ENCODE peak calls at places on chromosomes 1 and 21, in four cellular contexts. Q is cardiac fibroblast, I is thoracic aorta, U is right lobe of liver. M is an unnamed sample.

GRCh38 chr1:246526915-246527314 is 19.8 kb upstream of the SMYD3 start:
- DNase-seq in I (no peak), Q (no peak), U (no peak), M (no peak)

GRCh38 chr1:7007902-7008301 is 222.6 kb downstream of the CAMTA1 start:
- DNase-seq in U (no peak), I (no peak), Q (no peak), M (no peak)

GRCh38 chr1:54499097-54500029 is 48.7 kb upstream of the ACOT11 start:
- DNase-seq in I (no peak), U (no peak), Q (peak; percentile 60), M (peak; percentile 59)

GRCh38 chr1:110902820-110903463 is 30.0 kb downstream of the CD53 start:
- DNase-seq in U (no peak), I (no peak), Q (no peak), M (no peak)

GRCh38 chr1:159678924-159679323 is 35.5 kb downstream of the CRP start:
- DNase-seq in I (no peak), Q (no peak), U (no peak), M (no peak)

GRCh38 chr1:21869620-21870121 is 57.6 kb downstream of the LDLRAD2 start:
- DNase-seq in I (peak; percentile 92), Q (peak; percentile 91), U (no peak), M (peak; percentile 95)

GRCh38 chr1:209190591-209191241 is 392.8 kb upstream of the CAMK1G start:
- DNase-seq in I (no peak), U (peak; percentile 64), Q (peak; percentile 50), M (peak; percentile 65)

GRCh38 chr1:21020151-21020550 is 156.5 kb downstream of the EIF4G3 start:
- DNase-seq in U (no peak), Q (no peak), I (no peak), M (no peak)

GRCh38 chr1:190320952-190321351 is 156.7 kb downstream of the BRINP3 start:
- DNase-seq in I (no peak), U (no peak), Q (peak; percentile 68), M (peak; percentile 37)

GRCh38 chr1:65918564-65918963 is 125.9 kb downstream of the PDE4B start:
- DNase-seq in U (no peak), I (no peak), Q (no peak), M (no peak)

GRCh38 chr1:109493227-109493626 is 667 bp upstream of the CYB561D1 start:
- DNase-seq in Q (no peak), U (peak; percentile 43), I (no peak), M (no peak)

GRCh38 chr1:109493805-109494539 is at the start of gene CYB561D1:
- DNase-seq in U (peak; percentile 91), I (peak; percentile 60), Q (peak; percentile 87), M (peak; percentile 84)

GRCh38 chr1:109490029-109490933 is 3.6 kb upstream of the CYB561D1 start:
- DNase-seq in U (no peak), I (no peak), Q (peak; percentile 80), M (peak; percentile 72)

GRCh38 chr1:109490934-109491302 is 3.0 kb upstream of the CYB561D1 start:
- DNase-seq in U (no peak), I (no peak), Q (no peak), M (no peak)

GRCh38 chr1:109491372-109491771 is 2.5 kb upstream of the CYB561D1 start:
- DNase-seq in I (no peak), U (no peak), Q (no peak), M (no peak)
- H3K4me3 ChIP-seq in I (no peak overlapping the region), U (no peak overlapping the region), Q (no peak overlapping the region), M (no peak overlapping the region)

GRCh38 chr1:104132386-104132973 is 382.8 kb downstream of the AMY1C start:
- DNase-seq in Q (no peak), U (no peak), I (no peak), M (peak; percentile 24)
- TF ChIP-seq CTCF in Q (no peak), U (peak; percentile 23), I (no peak), M (peak; percentile 54)

DNA sequence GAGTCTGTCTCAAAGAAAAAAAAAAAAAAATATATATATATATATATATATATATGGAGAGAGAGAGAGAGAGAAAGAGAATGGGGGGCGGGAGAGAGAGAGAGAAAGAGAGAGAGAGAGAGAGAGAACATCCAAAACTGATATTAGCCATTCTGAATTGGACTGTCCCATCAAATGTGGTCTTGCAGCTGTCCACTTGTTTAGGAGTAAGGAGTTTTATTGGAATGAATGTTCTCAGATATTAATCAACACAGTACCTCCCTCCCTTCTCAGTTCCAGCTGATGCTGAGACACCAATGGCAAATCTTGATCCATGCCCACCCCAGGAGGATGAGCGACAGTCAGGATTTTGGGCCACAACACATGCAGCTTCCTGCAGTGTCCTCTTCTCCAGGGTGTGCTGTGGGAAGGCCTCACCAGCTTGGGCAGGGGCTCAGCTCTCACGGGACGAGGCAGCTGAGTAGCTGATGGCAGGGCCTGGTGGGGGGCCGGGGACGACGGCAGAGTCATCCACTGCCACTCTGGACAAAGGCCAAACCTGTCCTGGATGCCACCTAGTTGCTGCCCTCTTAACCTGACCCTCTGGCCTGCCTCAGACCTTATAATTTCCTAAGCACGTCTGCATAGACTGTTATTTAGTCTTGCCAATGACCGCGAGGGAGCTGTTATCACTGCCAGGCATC is 9.3 kb upstream of the CLDN14 start:
- DNase-seq in U (no peak), Q (no peak), I (no peak), M (no peak)
- H3K4me3 ChIP-seq in U (no peak overlapping the region), Q (no peak overlapping the region), I (no peak overlapping the region), M (no peak overlapping the region)

GRCh38 chr1:8016244-8017241 is 9.6 kb downstream of the ERRFI1 start:
- DNase-seq in I (no peak), Q (peak; percentile 51), U (no peak), M (peak; percentile 16)
- TF ChIP-seq CTCF in I (no peak), Q (no peak), U (no peak), M (no peak)

M was measured in epithelial cell of esophagus.